ENCODE peak calls at places on chromosomes 1 and 21, in seven cellular contexts. One of them, this sample, is unnamed.

GRCh38 chr1:25944986-25945385 is 38.8 kb upstream of the STMN1 start:
- DNase-seq in NCI-H1092 treated with DMSO at 0.1 percent for 48 hours: no peak
- DNase-seq in stimulated activated CD8-positive, alpha-beta memory T cell treated with anti-CD3 and anti-CD28 coated beads, Interleukin-2, amount 100 ng/mL, for 48 hours: no peak
- DNase-seq in heart left ventricle: no peak
- DNase-seq in NCI-H187 treated with DMSO at 0.1 percent for 48 hours: no peak
- DNase-seq in NCI-H524: no peak
- DNase-seq in stimulated activated CD4-positive, alpha-beta T cell treated with anti-CD3 and anti-CD28 coated beads, Interleukin-2, amount 100 ng/mL, for 48 hours: no peak
- DNase-seq in this sample: no peak

GRCh38 chr1:19769211-19769932 is 30.3 kb downstream of the TMCO4 start:
- DNase-seq in NCI-H1092 treated with DMSO at 0.1 percent for 48 hours: no peak
- DNase-seq in stimulated activated CD8-positive, alpha-beta memory T cell treated with anti-CD3 and anti-CD28 coated beads, Interleukin-2, amount 100 ng/mL, for 48 hours: no peak
- DNase-seq in heart left ventricle: no peak
- DNase-seq in NCI-H187 treated with DMSO at 0.1 percent for 48 hours: no peak
- DNase-seq in NCI-H524: no peak
- DNase-seq in stimulated activated CD4-positive, alpha-beta T cell treated with anti-CD3 and anti-CD28 coated beads, Interleukin-2, amount 100 ng/mL, for 48 hours: no peak
- DNase-seq in this sample: no peak

GRCh38 chr1:200670215-200671118 is 760 bp upstream of the DDX59 start:
- DNase-seq in NCI-H1092 treated with DMSO at 0.1 percent for 48 hours: peak; percentile 82
- DNase-seq in stimulated activated CD8-positive, alpha-beta memory T cell treated with anti-CD3 and anti-CD28 coated beads, Interleukin-2, amount 100 ng/mL, for 48 hours: no peak
- DNase-seq in heart left ventricle: no peak
- DNase-seq in NCI-H187 treated with DMSO at 0.1 percent for 48 hours: no peak
- DNase-seq in NCI-H524: peak; percentile 80
- DNase-seq in stimulated activated CD4-positive, alpha-beta T cell treated with anti-CD3 and anti-CD28 coated beads, Interleukin-2, amount 100 ng/mL, for 48 hours: peak; percentile 11
- DNase-seq in this sample: peak; percentile 52

GRCh38 chr1:90561384-90561783 is 155.7 kb downstream of the BARHL2 start:
- DNase-seq in NCI-H1092 treated with DMSO at 0.1 percent for 48 hours: no peak
- DNase-seq in stimulated activated CD8-positive, alpha-beta memory T cell treated with anti-CD3 and anti-CD28 coated beads, Interleukin-2, amount 100 ng/mL, for 48 hours: no peak
- DNase-seq in heart left ventricle: no peak
- DNase-seq in NCI-H187 treated with DMSO at 0.1 percent for 48 hours: no peak
- DNase-seq in NCI-H524: no peak
- DNase-seq in stimulated activated CD4-positive, alpha-beta T cell treated with anti-CD3 and anti-CD28 coated beads, Interleukin-2, amount 100 ng/mL, for 48 hours: no peak
- DNase-seq in this sample: no peak

GRCh38 chr1:204358605-204359004 is 1.1 kb downstream of the PLEKHA6 start:
- DNase-seq in NCI-H1092 treated with DMSO at 0.1 percent for 48 hours: no peak
- DNase-seq in stimulated activated CD8-positive, alpha-beta memory T cell treated with anti-CD3 and anti-CD28 coated beads, Interleukin-2, amount 100 ng/mL, for 48 hours: no peak
- DNase-seq in heart left ventricle: no peak
- DNase-seq in NCI-H187 treated with DMSO at 0.1 percent for 48 hours: no peak
- DNase-seq in NCI-H524: peak; percentile 39
- DNase-seq in stimulated activated CD4-positive, alpha-beta T cell treated with anti-CD3 and anti-CD28 coated beads, Interleukin-2, amount 100 ng/mL, for 48 hours: no peak
- DNase-seq in this sample: no peak

GRCh38 chr1:228141082-228141870 is 1.2 kb downstream of the GUK1 start:
- DNase-seq in NCI-H1092 treated with DMSO at 0.1 percent for 48 hours: no peak
- DNase-seq in stimulated activated CD8-positive, alpha-beta memory T cell treated with anti-CD3 and anti-CD28 coated beads, Interleukin-2, amount 100 ng/mL, for 48 hours: no peak
- DNase-seq in heart left ventricle: peak; percentile 80
- DNase-seq in NCI-H187 treated with DMSO at 0.1 percent for 48 hours: no peak
- DNase-seq in NCI-H524: no peak
- DNase-seq in stimulated activated CD4-positive, alpha-beta T cell treated with anti-CD3 and anti-CD28 coated beads, Interleukin-2, amount 100 ng/mL, for 48 hours: no peak
- DNase-seq in this sample: no peak

GRCh38 chr1:19448491-19449439 is 36.6 kb downstream of the CAPZB start:
- DNase-seq in NCI-H1092 treated with DMSO at 0.1 percent for 48 hours: no peak
- DNase-seq in stimulated activated CD8-positive, alpha-beta memory T cell treated with anti-CD3 and anti-CD28 coated beads, Interleukin-2, amount 100 ng/mL, for 48 hours: no peak
- DNase-seq in heart left ventricle: peak; percentile 65
- DNase-seq in NCI-H187 treated with DMSO at 0.1 percent for 48 hours: no peak
- DNase-seq in NCI-H524: peak; percentile 79
- DNase-seq in stimulated activated CD4-positive, alpha-beta T cell treated with anti-CD3 and anti-CD28 coated beads, Interleukin-2, amount 100 ng/mL, for 48 hours: no peak
- DNase-seq in this sample: no peak

GRCh38 chr1:203478231-203478630 is 2.6 kb downstream of the PRELP start:
- DNase-seq in NCI-H1092 treated with DMSO at 0.1 percent for 48 hours: no peak
- DNase-seq in stimulated activated CD8-positive, alpha-beta memory T cell treated with anti-CD3 and anti-CD28 coated beads, Interleukin-2, amount 100 ng/mL, for 48 hours: no peak
- DNase-seq in heart left ventricle: no peak
- DNase-seq in NCI-H187 treated with DMSO at 0.1 percent for 48 hours: no peak
- DNase-seq in NCI-H524: no peak
- DNase-seq in stimulated activated CD4-positive, alpha-beta T cell treated with anti-CD3 and anti-CD28 coated beads, Interleukin-2, amount 100 ng/mL, for 48 hours: no peak
- DNase-seq in this sample: no peak

GRCh38 chr1:47679301-47679751 is 241.5 kb downstream of the FOXD2 start:
- DNase-seq in NCI-H1092 treated with DMSO at 0.1 percent for 48 hours: no peak
- DNase-seq in stimulated activated CD8-positive, alpha-beta memory T cell treated with anti-CD3 and anti-CD28 coated beads, Interleukin-2, amount 100 ng/mL, for 48 hours: no peak
- DNase-seq in heart left ventricle: peak; percentile 16
- DNase-seq in NCI-H187 treated with DMSO at 0.1 percent for 48 hours: no peak
- DNase-seq in NCI-H524: no peak
- DNase-seq in stimulated activated CD4-positive, alpha-beta T cell treated with anti-CD3 and anti-CD28 coated beads, Interleukin-2, amount 100 ng/mL, for 48 hours: no peak
- DNase-seq in this sample: no peak

GRCh38 chr1:50422946-50423669 is at the start of gene DMRTA2:
- DNase-seq in NCI-H1092 treated with DMSO at 0.1 percent for 48 hours: peak; percentile 77
- DNase-seq in stimulated activated CD8-positive, alpha-beta memory T cell treated with anti-CD3 and anti-CD28 coated beads, Interleukin-2, amount 100 ng/mL, for 48 hours: no peak
- DNase-seq in heart left ventricle: no peak
- DNase-seq in NCI-H187 treated with DMSO at 0.1 percent for 48 hours: no peak
- DNase-seq in NCI-H524: peak; percentile 75
- DNase-seq in stimulated activated CD4-positive, alpha-beta T cell treated with anti-CD3 and anti-CD28 coated beads, Interleukin-2, amount 100 ng/mL, for 48 hours: no peak
- DNase-seq in this sample: no peak

GRCh38 chr1:184866991-184867788 is 107.1 kb downstream of the NIBAN1 start:
- DNase-seq in NCI-H1092 treated with DMSO at 0.1 percent for 48 hours: no peak
- DNase-seq in stimulated activated CD8-positive, alpha-beta memory T cell treated with anti-CD3 and anti-CD28 coated beads, Interleukin-2, amount 100 ng/mL, for 48 hours: no peak
- DNase-seq in heart left ventricle: no peak
- DNase-seq in NCI-H187 treated with DMSO at 0.1 percent for 48 hours: no peak
- DNase-seq in NCI-H524: no peak
- DNase-seq in stimulated activated CD4-positive, alpha-beta T cell treated with anti-CD3 and anti-CD28 coated beads, Interleukin-2, amount 100 ng/mL, for 48 hours: no peak
- DNase-seq in this sample: no peak

GRCh38 chr1:241842565-241842964 is 5.4 kb upstream of the EXO1 start:
- DNase-seq in NCI-H1092 treated with DMSO at 0.1 percent for 48 hours: peak; percentile 64
- DNase-seq in stimulated activated CD8-positive, alpha-beta memory T cell treated with anti-CD3 and anti-CD28 coated beads, Interleukin-2, amount 100 ng/mL, for 48 hours: no peak
- DNase-seq in heart left ventricle: no peak
- DNase-seq in NCI-H187 treated with DMSO at 0.1 percent for 48 hours: no peak
- DNase-seq in NCI-H524: no peak
- DNase-seq in stimulated activated CD4-positive, alpha-beta T cell treated with anti-CD3 and anti-CD28 coated beads, Interleukin-2, amount 100 ng/mL, for 48 hours: no peak
- DNase-seq in this sample: peak; percentile 54

GRCh38 chr1:234409328-234409727 is 36.1 kb downstream of the COA6 start:
- DNase-seq in NCI-H1092 treated with DMSO at 0.1 percent for 48 hours: no peak
- DNase-seq in stimulated activated CD8-positive, alpha-beta memory T cell treated with anti-CD3 and anti-CD28 coated beads, Interleukin-2, amount 100 ng/mL, for 48 hours: no peak
- DNase-seq in heart left ventricle: no peak
- DNase-seq in NCI-H187 treated with DMSO at 0.1 percent for 48 hours: no peak
- DNase-seq in NCI-H524: peak; percentile 11
- DNase-seq in stimulated activated CD4-positive, alpha-beta T cell treated with anti-CD3 and anti-CD28 coated beads, Interleukin-2, amount 100 ng/mL, for 48 hours: no peak
- DNase-seq in this sample: no peak

GRCh38 chr1:67571406-67571805 is 113.6 kb upstream of the GADD45A start:
- DNase-seq in NCI-H1092 treated with DMSO at 0.1 percent for 48 hours: no peak
- DNase-seq in stimulated activated CD8-positive, alpha-beta memory T cell treated with anti-CD3 and anti-CD28 coated beads, Interleukin-2, amount 100 ng/mL, for 48 hours: no peak
- DNase-seq in heart left ventricle: no peak
- DNase-seq in NCI-H187 treated with DMSO at 0.1 percent for 48 hours: no peak
- DNase-seq in NCI-H524: no peak
- DNase-seq in stimulated activated CD4-positive, alpha-beta T cell treated with anti-CD3 and anti-CD28 coated beads, Interleukin-2, amount 100 ng/mL, for 48 hours: no peak
- DNase-seq in this sample: no peak

GRCh38 chr1:224433041-224433670 is 1.4 kb downstream of the WDR26 start:
- DNase-seq in NCI-H1092 treated with DMSO at 0.1 percent for 48 hours: no peak
- DNase-seq in stimulated activated CD8-positive, alpha-beta memory T cell treated with anti-CD3 and anti-CD28 coated beads, Interleukin-2, amount 100 ng/mL, for 48 hours: peak; percentile 14
- DNase-seq in heart left ventricle: peak; percentile 22
- DNase-seq in NCI-H187 treated with DMSO at 0.1 percent for 48 hours: no peak
- DNase-seq in NCI-H524: peak; percentile 66
- DNase-seq in stimulated activated CD4-positive, alpha-beta T cell treated with anti-CD3 and anti-CD28 coated beads, Interleukin-2, amount 100 ng/mL, for 48 hours: no peak
- DNase-seq in this sample: no peak

GRCh38 chr21:15066231-15066577 is 1.4 kb upstream of the NRIP1 start:
- DNase-seq in NCI-H1092 treated with DMSO at 0.1 percent for 48 hours: no peak
- DNase-seq in stimulated activated CD8-positive, alpha-beta memory T cell treated with anti-CD3 and anti-CD28 coated beads, Interleukin-2, amount 100 ng/mL, for 48 hours: no peak
- DNase-seq in heart left ventricle: no peak
- DNase-seq in NCI-H187 treated with DMSO at 0.1 percent for 48 hours: no peak
- DNase-seq in NCI-H524: no peak
- DNase-seq in stimulated activated CD4-positive, alpha-beta T cell treated with anti-CD3 and anti-CD28 coated beads, Interleukin-2, amount 100 ng/mL, for 48 hours: no peak
- DNase-seq in this sample: no peak

GRCh38 chr1:10429868-10430215 is 391 bp upstream of the CENPS start:
- DNase-seq in NCI-H1092 treated with DMSO at 0.1 percent for 48 hours: no peak
- DNase-seq in stimulated activated CD8-positive, alpha-beta memory T cell treated with anti-CD3 and anti-CD28 coated beads, Interleukin-2, amount 100 ng/mL, for 48 hours: no peak
- DNase-seq in heart left ventricle: no peak
- DNase-seq in NCI-H187 treated with DMSO at 0.1 percent for 48 hours: no peak
- DNase-seq in NCI-H524: no peak
- DNase-seq in stimulated activated CD4-positive, alpha-beta T cell treated with anti-CD3 and anti-CD28 coated beads, Interleukin-2, amount 100 ng/mL, for 48 hours: no peak
- DNase-seq in this sample: peak; percentile 31

GRCh38 chr1:221776495-221777413 is 34.9 kb upstream of the DUSP10 start:
- DNase-seq in NCI-H1092 treated with DMSO at 0.1 percent for 48 hours: no peak
- DNase-seq in stimulated activated CD8-positive, alpha-beta memory T cell treated with anti-CD3 and anti-CD28 coated beads, Interleukin-2, amount 100 ng/mL, for 48 hours: no peak
- DNase-seq in heart left ventricle: no peak
- DNase-seq in NCI-H187 treated with DMSO at 0.1 percent for 48 hours: no peak
- DNase-seq in NCI-H524: no peak
- DNase-seq in stimulated activated CD4-positive, alpha-beta T cell treated with anti-CD3 and anti-CD28 coated beads, Interleukin-2, amount 100 ng/mL, for 48 hours: no peak
- DNase-seq in this sample: no peak

GRCh38 chr1:198637915-198638437 is 864 bp upstream of the PTPRC start:
- DNase-seq in NCI-H1092 treated with DMSO at 0.1 percent for 48 hours: no peak
- DNase-seq in stimulated activated CD8-positive, alpha-beta memory T cell treated with anti-CD3 and anti-CD28 coated beads, Interleukin-2, amount 100 ng/mL, for 48 hours: no peak
- DNase-seq in heart left ventricle: no peak
- DNase-seq in NCI-H187 treated with DMSO at 0.1 percent for 48 hours: no peak
- DNase-seq in NCI-H524: no peak
- DNase-seq in stimulated activated CD4-positive, alpha-beta T cell treated with anti-CD3 and anti-CD28 coated beads, Interleukin-2, amount 100 ng/mL, for 48 hours: no peak
- DNase-seq in this sample: no peak

GRCh38 chr21:43297989-43298388 is 128.9 kb downstream of the SIK1 start:
- DNase-seq in NCI-H1092 treated with DMSO at 0.1 percent for 48 hours: no peak
- DNase-seq in stimulated activated CD8-positive, alpha-beta memory T cell treated with anti-CD3 and anti-CD28 coated beads, Interleukin-2, amount 100 ng/mL, for 48 hours: no peak
- DNase-seq in heart left ventricle: no peak
- DNase-seq in NCI-H187 treated with DMSO at 0.1 percent for 48 hours: no peak
- DNase-seq in NCI-H524: no peak
- DNase-seq in stimulated activated CD4-positive, alpha-beta T cell treated with anti-CD3 and anti-CD28 coated beads, Interleukin-2, amount 100 ng/mL, for 48 hours: no peak
- DNase-seq in this sample: no peak

GRCh38 chr1:63804829-63805484 is 31.1 kb downstream of the ROR1 start:
- DNase-seq in NCI-H1092 treated with DMSO at 0.1 percent for 48 hours: no peak
- DNase-seq in stimulated activated CD8-positive, alpha-beta memory T cell treated with anti-CD3 and anti-CD28 coated beads, Interleukin-2, amount 100 ng/mL, for 48 hours: no peak
- DNase-seq in heart left ventricle: no peak
- DNase-seq in NCI-H187 treated with DMSO at 0.1 percent for 48 hours: no peak
- DNase-seq in NCI-H524: peak; percentile 56
- DNase-seq in stimulated activated CD4-positive, alpha-beta T cell treated with anti-CD3 and anti-CD28 coated beads, Interleukin-2, amount 100 ng/mL, for 48 hours: no peak
- DNase-seq in this sample: no peak

GRCh38 chr1:206955476-206956312 is 9.4 kb upstream of the PIGR start:
- DNase-seq in NCI-H1092 treated with DMSO at 0.1 percent for 48 hours: peak; percentile 60
- DNase-seq in stimulated activated CD8-positive, alpha-beta memory T cell treated with anti-CD3 and anti-CD28 coated beads, Interleukin-2, amount 100 ng/mL, for 48 hours: no peak
- DNase-seq in heart left ventricle: no peak
- DNase-seq in NCI-H187 treated with DMSO at 0.1 percent for 48 hours: no peak
- DNase-seq in NCI-H524: no peak
- DNase-seq in stimulated activated CD4-positive, alpha-beta T cell treated with anti-CD3 and anti-CD28 coated beads, Interleukin-2, amount 100 ng/mL, for 48 hours: no peak
- DNase-seq in this sample: no peak

GRCh38 chr1:24557711-24558121 is 1.8 kb downstream of the NCMAP start:
- DNase-seq in NCI-H1092 treated with DMSO at 0.1 percent for 48 hours: no peak
- DNase-seq in stimulated activated CD8-positive, alpha-beta memory T cell treated with anti-CD3 and anti-CD28 coated beads, Interleukin-2, amount 100 ng/mL, for 48 hours: no peak
- DNase-seq in heart left ventricle: no peak
- DNase-seq in NCI-H187 treated with DMSO at 0.1 percent for 48 hours: no peak
- DNase-seq in NCI-H524: no peak
- DNase-seq in stimulated activated CD4-positive, alpha-beta T cell treated with anti-CD3 and anti-CD28 coated beads, Interleukin-2, amount 100 ng/mL, for 48 hours: no peak
- DNase-seq in this sample: no peak

This sample was measured in NCI-H345.